ENCODE peak calls at places on chromosomes 5 and 9, in eight cellular contexts. I is psoas muscle, R is A549, M is body of pancreas, G is OCI-LY7, Q is adrenal gland, U is cardiac muscle cell, B is mammary epithelial cell. F is an unnamed sample.

GRCh38 chr9:110316255-110316921 is 21.3 kb downstream of the TXNDC8 start:
- DNase-seq in I (no peak), R (no peak), M (no peak), G (peak; percentile 41), Q (no peak), U (peak; percentile 27), B (no peak), F (no peak)

GRCh38 chr5:154375331-154376008 is 70.3 kb upstream of the SAP30L start:
- DNase-seq in I (no peak), R (no peak), M (no peak), G (no peak), Q (no peak), U (peak; percentile 82), B (no peak), F (no peak)

GRCh38 chr9:93587651-93588347 is 11.4 kb downstream of the PHF2 start:
- DNase-seq in I (no peak), R (no peak), M (no peak), G (no peak), Q (peak; percentile 17), U (no peak), B (no peak), F (no peak)

GRCh38 chr5:82160948-82161347 is 117.2 kb downstream of the RPS23 start:
- DNase-seq in I (no peak), R (no peak), M (no peak), G (no peak), Q (no peak), U (no peak), B (no peak), F (no peak)

GRCh38 chr9:86842573-86842972 is 104.7 kb downstream of the GAS1 start:
- DNase-seq in I (no peak), R (no peak), M (no peak), G (no peak), Q (no peak), U (no peak), B (no peak), F (no peak)

GRCh38 chr5:133405275-133406034 is 206.9 kb downstream of the FSTL4 start:
- DNase-seq in I (no peak), R (no peak), M (no peak), G (no peak), Q (no peak), U (no peak), B (no peak), F (no peak)

GRCh38 chr5:1501372-1502045 is 22.3 kb downstream of the LPCAT1 start:
- DNase-seq in I (no peak), R (no peak), M (no peak), G (no peak), Q (no peak), U (no peak), B (no peak), F (no peak)

GRCh38 chr5:74422671-74423070 is 217.9 kb downstream of the ENC1 start:
- DNase-seq in I (no peak), R (no peak), M (no peak), G (no peak), Q (no peak), U (no peak), B (peak; percentile 59), F (no peak)

GRCh38 chr9:98191615-98192502 is 578 bp downstream of the CORO2A start:
- DNase-seq in I (no peak), R (no peak), M (peak; percentile 19), G (peak; percentile 26), Q (no peak), U (no peak), B (peak; percentile 49), F (no peak)

GRCh38 chr9:86282077-86282978 is at the start of gene ISCA1:
- DNase-seq in I (peak; percentile 99), R (peak; percentile 67), M (peak; percentile 99), G (peak; percentile 95), Q (peak; percentile 97), U (peak; percentile 95), B (peak; percentile 90), F (peak; percentile 91)

GRCh38 chr9:98502976-98503325 is 205.8 kb downstream of the GABBR2 start:
- DNase-seq in I (no peak), R (no peak), M (no peak), G (no peak), Q (peak; percentile 45), U (peak; percentile 66), B (no peak), F (peak; percentile 58)

GRCh38 chr5:73867344-73868335 is 241.6 kb downstream of the ARHGEF28 start:
- DNase-seq in I (no peak), R (no peak), M (no peak), G (no peak), Q (no peak), U (peak; percentile 15), B (no peak), F (no peak)

GRCh38 chr9:4831119-4831518 is 38.4 kb downstream of the RCL1 start:
- DNase-seq in I (no peak), R (no peak), M (no peak), G (no peak), Q (no peak), U (no peak), B (no peak), F (peak; percentile 43)
- TF ChIP-seq CTCF in I (no peak), R (no peak), M (no peak), G (no peak), Q (no peak), U (no peak), B (no peak), F (no peak)

DNA sequence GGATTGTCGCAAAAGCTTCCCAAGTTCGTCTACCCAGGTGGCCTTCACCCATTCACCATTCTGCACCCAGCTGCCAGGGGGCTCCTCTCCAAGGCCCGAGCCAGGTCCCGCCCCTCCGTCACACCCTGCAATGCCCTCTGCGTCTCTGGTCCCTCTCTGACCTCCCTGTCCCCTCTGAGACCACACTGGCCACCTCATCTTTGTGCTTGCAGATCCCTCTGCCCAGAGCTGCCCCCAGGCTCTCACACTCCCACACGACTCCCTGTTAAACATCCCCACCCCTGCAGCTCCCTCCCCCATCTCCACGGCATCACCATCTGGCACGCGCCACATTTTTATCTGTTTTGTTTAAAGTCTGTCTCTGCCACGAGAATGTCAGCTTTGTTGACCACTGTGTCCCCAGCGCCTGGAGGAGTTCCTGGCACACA is 243.6 kb downstream of the PBX3 start:
- DNase-seq in I (no peak), R (no peak), M (no peak), G (no peak), Q (no peak), U (no peak), B (no peak), F (no peak)
- H3K27ac ChIP-seq in I (no peak overlapping the region), R (no peak overlapping the region), M (no peak overlapping the region), G (no peak overlapping the region), Q (no peak overlapping the region), U (no peak overlapping the region), B (no peak overlapping the region), F (no peak overlapping the region)

GRCh38 chr9:95089257-95089873 is 228.1 kb downstream of the FANCC start:
- DNase-seq in I (no peak), R (no peak), M (no peak), G (no peak), Q (no peak), U (no peak), B (no peak), F (no peak)
- H3K4me1 ChIP-seq in I (peaks cover 87% of the 10 kb centered on the region), R (peaks cover 90% of the 10 kb centered on the region), M (peaks cover 77% of the 10 kb centered on the region), G (no peaks in the 10 kb centered on the region), Q (peaks cover 9% of the 10 kb centered on the region), U (peaks cover 17% of the 10 kb centered on the region), B (peaks cover 29% of the 10 kb centered on the region), F (peaks cover 17% of the 10 kb centered on the region)

GRCh38 chr9:135241381-135242380 is 154.2 kb downstream of the OLFM1 start:
- DNase-seq in I (peak; percentile 9), R (no peak), M (no peak), G (no peak), Q (no peak), U (no peak), B (no peak), F (no peak)
- TF ChIP-seq CTCF in I (no peak), R (no peak), M (no peak), G (no peak), Q (no peak), U (no peak), B (no peak), F (peak; percentile 15)

DNA sequence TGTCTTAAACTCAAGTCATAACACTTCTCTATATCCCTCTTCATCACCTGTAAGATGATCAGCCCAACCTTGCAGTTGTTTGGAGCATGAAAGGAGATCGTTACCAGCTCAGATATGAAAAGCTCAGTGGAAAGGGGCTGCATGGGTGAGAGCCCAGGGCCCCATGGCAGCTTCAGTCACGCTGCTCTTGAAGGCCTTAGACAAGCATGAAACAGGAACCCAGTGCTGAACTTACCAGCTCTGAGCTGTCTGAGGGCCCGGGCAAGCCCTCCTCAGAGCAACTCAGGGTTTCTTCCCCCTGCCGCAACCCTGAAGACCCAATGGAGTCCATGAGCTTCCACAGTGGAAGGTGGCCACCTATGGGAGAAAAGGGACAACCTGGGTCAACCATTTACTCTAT is 3.3 kb downstream of the HK3 start:
- DNase-seq in I (no peak), R (no peak), M (no peak), G (no peak), Q (no peak), U (no peak), B (no peak), F (no peak)
- H3K27ac ChIP-seq in I (no peak overlapping the region), R (no peak overlapping the region), M (no peak overlapping the region), G (no peak overlapping the region), Q (no peak overlapping the region), U (no peak overlapping the region), B (no peak overlapping the region), F (no peak overlapping the region)

GRCh38 chr9:131707677-131708612 is 31.9 kb downstream of the RAPGEF1 start:
- DNase-seq in I (peak; percentile 65), R (peak; percentile 51), M (peak; percentile 88), G (peak; percentile 40), Q (peak; percentile 95), U (peak; percentile 69), B (peak; percentile 79), F (peak; percentile 55)

GRCh38 chr9:131706608-131706970 is 33.3 kb downstream of the RAPGEF1 start:
- DNase-seq in I (no peak), R (no peak), M (peak; percentile 67), G (no peak), Q (no peak), U (no peak), B (no peak), F (no peak)

GRCh38 chr9:131707050-131707449 is 32.8 kb downstream of the RAPGEF1 start:
- DNase-seq in I (no peak), R (no peak), M (no peak), G (no peak), Q (no peak), U (no peak), B (no peak), F (no peak)

GRCh38 chr9:131709741-131710499 is 30.0 kb downstream of the RAPGEF1 start:
- DNase-seq in I (no peak), R (no peak), M (no peak), G (no peak), Q (no peak), U (peak; percentile 50), B (peak; percentile 34), F (peak; percentile 43)

DNA sequence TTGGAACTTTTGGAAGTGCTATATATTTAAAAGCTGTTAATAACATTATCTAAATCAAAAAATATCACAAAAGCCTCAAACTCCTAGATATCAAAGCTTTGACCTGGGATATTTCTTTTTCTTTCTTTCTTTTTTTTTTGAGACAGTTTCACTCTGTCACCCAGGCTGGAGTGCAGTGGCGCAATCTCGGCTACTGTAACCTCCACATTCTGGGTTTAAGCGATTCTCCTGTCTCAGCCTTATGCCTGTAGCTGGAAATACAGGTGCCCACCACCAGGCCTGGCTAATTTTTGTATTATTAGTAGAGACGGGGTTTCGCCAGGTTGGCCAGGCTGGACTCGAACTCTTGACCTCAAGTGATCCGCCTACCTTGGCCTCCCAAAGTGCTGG is 31.3 kb downstream of the RAPGEF1 start:
- DNase-seq in I (no peak), R (no peak), M (no peak), G (no peak), Q (no peak), U (no peak), B (no peak), F (no peak)
- H3K4me1 ChIP-seq in I (peaks cover 79% of the 10 kb centered on the region), R (peaks cover 74% of the 10 kb centered on the region), M (peaks cover 70% of the 10 kb centered on the region), G (peaks cover 84% of the 10 kb centered on the region), Q (peaks cover 32% of the 10 kb centered on the region), U (peaks cover 36% of the 10 kb centered on the region), B (peaks cover 62% of the 10 kb centered on the region), F (peaks cover 38% of the 10 kb centered on the region)

GRCh38 chr5:138425079-138425478 is 13.8 kb upstream of the REEP2 start:
- DNase-seq in I (no peak), R (no peak), M (no peak), G (no peak), Q (no peak), U (no peak), B (no peak), F (no peak)
- TF ChIP-seq CTCF in I (no peak), R (no peak), M (no peak), G (no peak), Q (no peak), U (no peak), B (no peak), F (no peak)

F was measured in foreskin keratinocyte.